ENCODE peak calls at places on chromosomes 2 and 18, in seven cellular contexts. E, G, Q, A, P, X and H are unnamed samples.

GRCh38 chr2:105439130-105439529 is 40.3 kb upstream of the FHL2 start:
- DNase-seq in X (no peak), P (no peak), Q (no peak), A (no peak), G (no peak), E (no peak), H (no peak)

GRCh38 chr2:104857262-104858221 is 3.6 kb downstream of the POU3F3 start:
- DNase-seq in E (no peak), P (no peak), G (no peak), X (no peak), A (no peak), Q (no peak), H (no peak)

GRCh38 chr2:17426708-17427107 is 91.5 kb downstream of the RAD51AP2 start:
- DNase-seq in G (no peak), X (no peak), Q (no peak), P (no peak), E (no peak), A (no peak), H (no peak)

GRCh38 chr2:130756041-130756720 is 841 bp downstream of the AMER3 start:
- DNase-seq in G (no peak), E (no peak), A (no peak), P (peak; percentile 31), X (peak; percentile 36), Q (no peak), H (no peak)

GRCh38 chr2:83742117-83742782 is 716.8 kb downstream of the SUCLG1 start:
- DNase-seq in E (no peak), P (no peak), Q (peak; percentile 0), G (no peak), A (no peak), X (peak; percentile 48), H (no peak)

GRCh38 chr2:182144780-182145170 is 159.1 kb downstream of the PPP1R1C start:
- DNase-seq in A (no peak), E (no peak), Q (peak; percentile 35), G (no peak), X (no peak), P (no peak), H (no peak)

GRCh38 chr2:130336877-130337734 is 5.6 kb upstream of the IMP4 start:
- DNase-seq in G (no peak), A (peak; percentile 41), E (peak; percentile 81), P (peak; percentile 85), X (peak; percentile 89), Q (peak; percentile 84), H (no peak)

GRCh38 chr18:48922801-48923730 is 27.7 kb downstream of the SMAD7 start:
- DNase-seq in Q (peak; percentile 94), X (no peak), G (no peak), A (no peak), P (no peak), E (no peak), H (no peak)

GRCh38 chr2:189465076-189465475 is 23.8 kb downstream of the WDR75 start:
- DNase-seq in P (no peak), E (no peak), G (no peak), X (no peak), A (no peak), Q (no peak), H (no peak)

GRCh38 chr2:7133521-7133920 is 216.3 kb downstream of the RNF144A start:
- DNase-seq in Q (peak; percentile 12), E (no peak), A (no peak), X (no peak), P (no peak), G (no peak), H (no peak)

GRCh38 chr2:8586397-8587051 is 95.3 kb upstream of the ID2 start:
- DNase-seq in G (no peak), E (no peak), P (no peak), X (no peak), A (no peak), Q (no peak), H (no peak)

GRCh38 chr18:35040638-35040987 is 600 bp upstream of the MAPRE2 start:
- DNase-seq in X (no peak), G (no peak), E (no peak), P (no peak), A (no peak), Q (no peak), H (no peak)

GRCh38 chr18:44031063-44031462 is 649.6 kb upstream of the SETBP1 start:
- DNase-seq in Q (no peak), G (no peak), X (no peak), P (no peak), A (no peak), E (no peak), H (no peak)

GRCh38 chr2:152594022-152594712 is 123.1 kb downstream of the PRPF40A start:
- DNase-seq in G (no peak), Q (no peak), P (peak; percentile 8), X (no peak), A (no peak), E (peak; percentile 37), H (peak; percentile 33)

GRCh38 chr18:44452346-44452745 is 228.3 kb upstream of the SETBP1 start:
- DNase-seq in P (no peak), A (no peak), Q (peak; percentile 44), E (no peak), G (no peak), X (no peak), H (no peak)

GRCh38 chr18:34543356-34543755 is 166.7 kb upstream of the DTNA start:
- DNase-seq in E (no peak), P (no peak), A (no peak), G (no peak), Q (no peak), X (no peak), H (no peak)

GRCh38 chr2:98898423-98898841 is 37.6 kb downstream of the CRACDL start:
- DNase-seq in P (no peak), X (no peak), A (no peak), Q (no peak), G (no peak), E (no peak), H (no peak)

GRCh38 chr2:27214936-27215335 is 2.2 kb upstream of the CAD start:
- DNase-seq in X (no peak), G (no peak), E (no peak), A (no peak), Q (no peak), P (no peak), H (no peak)

GRCh38 chr2:98875081-98875728 is 60.8 kb downstream of the CRACDL start:
- DNase-seq in E (no peak), G (no peak), A (no peak), P (no peak), X (no peak), Q (no peak), H (no peak)

GRCh38 chr2:126513033-126513432 is 142.9 kb upstream of the GYPC start:
- DNase-seq in P (no peak), E (no peak), X (no peak), Q (peak; percentile 17), A (no peak), G (no peak), H (no peak)

GRCh38 chr2:28488858-28489575 is 6.8 kb upstream of the PLB1 start:
- DNase-seq in A (no peak), G (no peak), E (no peak), P (no peak), Q (no peak), X (no peak), H (no peak)

GRCh38 chr2:121309801-121310200 is 24.8 kb upstream of the TFCP2L1 start:
- DNase-seq in A (no peak), G (no peak), P (peak; percentile 17), E (no peak), X (no peak), Q (no peak), H (no peak)